ENCODE peak calls at places on chromosomes 13 and 19, in four cellular contexts. One of them, this sample, is unnamed.
A peak's percentile ranks its signal among the peaks of the same experiment; 100 is the strongest.

GRCh38 chr19:40741527-40742390 is 8.5 kb downstream of the ACTMAP start:
- DNase-seq in psoas muscle: no peak
- DNase-seq in heart left ventricle: no peak
- DNase-seq in AG04450: no peak
- DNase-seq in this sample: peak; percentile 38

GRCh38 chr19:55080121-55080914 is 4.6 kb downstream of the EPS8L1 start:
- DNase-seq in heart left ventricle: peak; percentile 85
- DNase-seq in AG04450: peak; percentile 13
- DNase-seq in psoas muscle: peak; percentile 60
- DNase-seq in this sample: peak; percentile 61

GRCh38 chr19:35116085-35116801 is 620 bp downstream of the FXYD3 start:
- DNase-seq in psoas muscle: no peak
- DNase-seq in heart left ventricle: no peak
- DNase-seq in AG04450: no peak
- DNase-seq in this sample: peak; percentile 65

GRCh38 chr19:18322318-18322758 is 538 bp downstream of the LSM4 start:
- DNase-seq in heart left ventricle: no peak
- DNase-seq in psoas muscle: peak; percentile 49
- DNase-seq in AG04450: no peak
- DNase-seq in this sample: peak; percentile 55

GRCh38 chr13:96527497-96527896 is 437.6 kb downstream of the HS6ST3 start:
- DNase-seq in AG04450: no peak
- DNase-seq in heart left ventricle: no peak
- DNase-seq in psoas muscle: no peak
- DNase-seq in this sample: no peak

GRCh38 chr13:44230736-44231135 is 142.9 kb upstream of the SERP2 start:
- DNase-seq in AG04450: no peak
- DNase-seq in heart left ventricle: no peak
- DNase-seq in psoas muscle: no peak
- DNase-seq in this sample: no peak

GRCh38 chr13:84896128-84896527 is 903.1 kb downstream of the SLITRK6 start:
- DNase-seq in psoas muscle: no peak
- DNase-seq in AG04450: peak; percentile 43
- DNase-seq in heart left ventricle: no peak
- DNase-seq in this sample: peak; percentile 57

GRCh38 chr19:801030-801860 is 4.0 kb downstream of the PTBP1 start:
- DNase-seq in psoas muscle: peak; percentile 63
- DNase-seq in AG04450: no peak
- DNase-seq in heart left ventricle: peak; percentile 86
- DNase-seq in this sample: peak; percentile 32

GRCh38 chr19:33486936-33487793 is 34.4 kb downstream of the PEPD start:
- DNase-seq in AG04450: no peak
- DNase-seq in psoas muscle: no peak
- DNase-seq in heart left ventricle: no peak
- DNase-seq in this sample: no peak

GRCh38 chr19:49637865-49638350 is 2.0 kb downstream of the RRAS start:
- DNase-seq in psoas muscle: peak; percentile 87
- DNase-seq in AG04450: no peak
- DNase-seq in heart left ventricle: peak; percentile 94
- DNase-seq in this sample: peak; percentile 74

GRCh38 chr19:28023064-28023463 is 1189.9 kb downstream of the UQCRFS1 start:
- DNase-seq in psoas muscle: no peak
- DNase-seq in heart left ventricle: no peak
- DNase-seq in AG04450: no peak
- DNase-seq in this sample: no peak

GRCh38 chr19:13920940-13921744 is 15.1 kb downstream of the CC2D1A start:
- DNase-seq in AG04450: no peak
- DNase-seq in psoas muscle: no peak
- DNase-seq in heart left ventricle: no peak
- DNase-seq in this sample: peak; percentile 53

GRCh38 chr19:18122424-18122823 is 24.8 kb downstream of the MAST3 start:
- DNase-seq in AG04450: no peak
- DNase-seq in heart left ventricle: no peak
- DNase-seq in psoas muscle: no peak
- DNase-seq in this sample: no peak

GRCh38 chr19:5452594-5453565 is 2.3 kb upstream of the ZNRF4 start:
- DNase-seq in psoas muscle: no peak
- DNase-seq in heart left ventricle: no peak
- DNase-seq in AG04450: no peak
- DNase-seq in this sample: peak; percentile 14

GRCh38 chr19:6745965-6746364 is 6.5 kb downstream of the TRIP10 start:
- DNase-seq in heart left ventricle: no peak
- DNase-seq in psoas muscle: no peak
- DNase-seq in AG04450: no peak
- DNase-seq in this sample: no peak

GRCh38 chr13:26926371-26926770 is 165.8 kb upstream of the GPR12 start:
- DNase-seq in AG04450: no peak
- DNase-seq in psoas muscle: no peak
- DNase-seq in heart left ventricle: no peak
- DNase-seq in this sample: no peak

GRCh38 chr13:46831588-46832194 is 34.7 kb upstream of the ESD start:
- DNase-seq in AG04450: peak; percentile 15
- DNase-seq in heart left ventricle: no peak
- DNase-seq in psoas muscle: no peak
- DNase-seq in this sample: peak; percentile 59

GRCh38 chr19:13169769-13170168 is 19.6 kb downstream of the IER2 start:
- DNase-seq in heart left ventricle: no peak
- DNase-seq in psoas muscle: no peak
- DNase-seq in AG04450: no peak
- DNase-seq in this sample: peak; percentile 91

GRCh38 chr19:56377105-56377924 is 16.0 kb downstream of the ZNF582 start:
- DNase-seq in psoas muscle: no peak
- DNase-seq in AG04450: no peak
- DNase-seq in heart left ventricle: no peak
- DNase-seq in this sample: no peak

GRCh38 chr19:42153606-42154405 is 21.6 kb upstream of the POU2F2 start:
- DNase-seq in AG04450: no peak
- DNase-seq in heart left ventricle: peak; percentile 14
- DNase-seq in psoas muscle: no peak
- DNase-seq in this sample: no peak

GRCh38 chr19:42154471-42155323 is 22.5 kb upstream of the POU2F2 start:
- DNase-seq in psoas muscle: no peak
- DNase-seq in AG04450: no peak
- DNase-seq in heart left ventricle: peak; percentile 39
- DNase-seq in this sample: no peak

GRCh38 chr19:42156571-42156970 is 24.3 kb upstream of the POU2F2 start:
- DNase-seq in heart left ventricle: peak; percentile 14
- DNase-seq in AG04450: no peak
- DNase-seq in psoas muscle: no peak
- DNase-seq in this sample: no peak

GRCh38 chr19:42152876-42153275 is 20.6 kb upstream of the POU2F2 start:
- DNase-seq in AG04450: no peak
- DNase-seq in psoas muscle: no peak
- DNase-seq in heart left ventricle: no peak
- DNase-seq in this sample: no peak

DNA sequence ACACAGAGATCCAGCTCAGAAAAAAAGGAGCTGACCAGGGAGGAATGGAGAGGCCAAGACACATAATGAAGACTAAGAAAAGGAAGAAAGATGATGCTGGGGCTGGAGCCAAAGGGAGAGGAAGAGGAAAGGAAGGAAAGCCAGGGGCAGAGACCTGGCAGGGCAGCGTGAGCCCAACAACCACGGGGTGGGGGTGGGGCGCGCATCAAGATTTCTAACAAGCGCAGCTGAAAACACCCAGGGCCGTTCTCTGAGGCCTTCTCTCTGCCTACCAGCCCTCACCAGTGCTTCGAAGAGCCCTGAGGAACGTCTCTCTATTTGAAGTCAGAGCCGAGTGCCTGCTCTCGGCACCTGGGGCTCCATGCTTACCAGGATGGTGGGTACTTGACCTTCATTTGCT is 23.6 kb upstream of the POU2F2 start:
- DNase-seq in psoas muscle: no peak
- DNase-seq in heart left ventricle: peak; percentile 15
- DNase-seq in AG04450: no peak
- DNase-seq in this sample: no peak
- H3K27me3 ChIP-seq in psoas muscle: no peaks in the 10 kb centered on the region
- H3K27me3 ChIP-seq in heart left ventricle: peaks cover 9% of the 10 kb centered on the region
- H3K27me3 ChIP-seq in AG04450: peaks cover 84% of the 10 kb centered on the region
- H3K27me3 ChIP-seq in this sample: peaks cover 28% of the 10 kb centered on the region

GRCh38 chr13:82480415-82480814 is 1401.9 kb downstream of the SLITRK1 start:
- DNase-seq in psoas muscle: no peak
- DNase-seq in heart left ventricle: no peak
- DNase-seq in AG04450: no peak
- DNase-seq in this sample: peak; percentile 5
- TF ChIP-seq CTCF in psoas muscle: no peak
- TF ChIP-seq CTCF in heart left ventricle: no peak
- TF ChIP-seq CTCF in AG04450: peak; percentile 13
- TF ChIP-seq CTCF in this sample: no peak

GRCh38 chr19:3346677-3347353 is 19.6 kb upstream of the NFIC start:
- DNase-seq in AG04450: no peak
- DNase-seq in heart left ventricle: peak; percentile 84
- DNase-seq in psoas muscle: peak; percentile 81
- DNase-seq in this sample: no peak

GRCh38 chr19:3344608-3345598 is 21.5 kb upstream of the NFIC start:
- DNase-seq in heart left ventricle: peak; percentile 53
- DNase-seq in AG04450: no peak
- DNase-seq in psoas muscle: no peak
- DNase-seq in this sample: no peak

GRCh38 chr19:3342246-3342645 is 24.1 kb upstream of the NFIC start:
- DNase-seq in heart left ventricle: peak; percentile 16
- DNase-seq in AG04450: no peak
- DNase-seq in psoas muscle: no peak
- DNase-seq in this sample: no peak

GRCh38 chr19:3345850-3346460 is 20.4 kb upstream of the NFIC start:
- DNase-seq in heart left ventricle: peak; percentile 55
- DNase-seq in psoas muscle: no peak
- DNase-seq in AG04450: no peak
- DNase-seq in this sample: no peak

GRCh38 chr19:3343619-3344502 is 22.5 kb upstream of the NFIC start:
- DNase-seq in heart left ventricle: peak; percentile 90
- DNase-seq in psoas muscle: peak; percentile 87
- DNase-seq in AG04450: no peak
- DNase-seq in this sample: peak; percentile 74
- H3K4me3 ChIP-seq in heart left ventricle: peak overlapping the region; percentile 45
- H3K4me3 ChIP-seq in psoas muscle: peak overlapping the region; percentile 44
- H3K4me3 ChIP-seq in AG04450: no peak overlapping the region
- H3K4me3 ChIP-seq in this sample: no peak overlapping the region

GRCh38 chr19:47405854-47406417 is 13.4 kb downstream of the MEIS3 start:
- DNase-seq in heart left ventricle: no peak
- DNase-seq in AG04450: no peak
- DNase-seq in psoas muscle: no peak
- DNase-seq in this sample: no peak

GRCh38 chr19:47405197-47405550 is 14.2 kb downstream of the MEIS3 start:
- DNase-seq in AG04450: no peak
- DNase-seq in heart left ventricle: no peak
- DNase-seq in psoas muscle: no peak
- DNase-seq in this sample: no peak

GRCh38 chr19:47406711-47407416 is 12.5 kb downstream of the MEIS3 start:
- DNase-seq in AG04450: no peak
- DNase-seq in psoas muscle: no peak
- DNase-seq in heart left ventricle: no peak
- DNase-seq in this sample: no peak

GRCh38 chr19:47408156-47408938 is 11.0 kb downstream of the MEIS3 start:
- DNase-seq in heart left ventricle: no peak
- DNase-seq in AG04450: no peak
- DNase-seq in psoas muscle: no peak
- DNase-seq in this sample: no peak

GRCh38 chr19:47407417-47407774 is 11.9 kb downstream of the MEIS3 start:
- DNase-seq in AG04450: no peak
- DNase-seq in psoas muscle: no peak
- DNase-seq in heart left ventricle: no peak
- DNase-seq in this sample: no peak
- H3K27me3 ChIP-seq in AG04450: no peaks in the 10 kb centered on the region
- H3K27me3 ChIP-seq in psoas muscle: no peaks in the 10 kb centered on the region
- H3K27me3 ChIP-seq in heart left ventricle: peaks cover 23% of the 10 kb centered on the region
- H3K27me3 ChIP-seq in this sample: peaks cover 4% of the 10 kb centered on the region

DNA sequence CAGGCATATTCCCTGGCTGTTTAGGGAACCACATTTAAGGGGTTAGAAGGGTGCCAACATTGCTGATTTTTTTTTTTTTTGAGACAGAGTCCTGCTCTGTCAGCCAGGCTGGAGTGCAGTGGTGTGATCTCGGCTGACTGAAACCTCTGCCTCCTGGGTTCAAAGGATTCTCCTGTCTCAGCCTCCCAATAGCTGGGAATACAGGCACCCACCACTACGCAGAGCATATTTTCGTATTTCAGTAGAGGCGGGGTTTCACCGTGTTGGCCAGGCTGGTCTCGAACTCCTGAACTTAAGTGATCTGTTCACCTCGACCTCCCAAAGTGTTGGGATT is 7.8 kb upstream of the CRX start:
- DNase-seq in psoas muscle: no peak
- DNase-seq in heart left ventricle: no peak
- DNase-seq in AG04450: no peak
- DNase-seq in this sample: no peak
- TF ChIP-seq CTCF in psoas muscle: no peak
- TF ChIP-seq CTCF in heart left ventricle: peak; percentile 2
- TF ChIP-seq CTCF in AG04450: no peak
- TF ChIP-seq CTCF in this sample: no peak

This sample was measured in bronchial epithelial cell.